ENCODE peak calls at places on chromosomes 6 and 20, in seven cellular contexts. One of them, this sample, is unnamed.

GRCh38 chr6:76940186-76940585 is 523.1 kb downstream of the HTR1B start:
- DNase-seq in amygdala: no peak
- DNase-seq in stimulated activated CD4-positive, alpha-beta T cell treated with anti-CD3 and anti-CD28 coated beads, Interleukin-1b, Interleukin-23, amount 100 ng/mL, for 48 hours: no peak
- DNase-seq in CD8-positive, alpha-beta memory T cell: no peak
- DNase-seq in OCI-LY7: no peak
- DNase-seq in cerebellum: no peak
- DNase-seq in activated T-cell treated with anti-CD3 and anti-CD28 coated beads, Interleukin-2, amount 50 U/mL, for 72 hours: no peak
- DNase-seq in this sample: no peak

GRCh38 chr20:5211803-5212714 is 85.3 kb downstream of the CDS2 start:
- DNase-seq in amygdala: no peak
- DNase-seq in stimulated activated CD4-positive, alpha-beta T cell treated with anti-CD3 and anti-CD28 coated beads, Interleukin-1b, Interleukin-23, amount 100 ng/mL, for 48 hours: no peak
- DNase-seq in CD8-positive, alpha-beta memory T cell: no peak
- DNase-seq in OCI-LY7: no peak
- DNase-seq in cerebellum: no peak
- DNase-seq in activated T-cell treated with anti-CD3 and anti-CD28 coated beads, Interleukin-2, amount 50 U/mL, for 72 hours: no peak
- DNase-seq in this sample: no peak

GRCh38 chr6:144334150-144334708 is 49.1 kb downstream of the UTRN start:
- DNase-seq in amygdala: no peak
- DNase-seq in stimulated activated CD4-positive, alpha-beta T cell treated with anti-CD3 and anti-CD28 coated beads, Interleukin-1b, Interleukin-23, amount 100 ng/mL, for 48 hours: peak; percentile 68
- DNase-seq in CD8-positive, alpha-beta memory T cell: peak; percentile 59
- DNase-seq in OCI-LY7: peak; percentile 68
- DNase-seq in cerebellum: no peak
- DNase-seq in activated T-cell treated with anti-CD3 and anti-CD28 coated beads, Interleukin-2, amount 50 U/mL, for 72 hours: peak; percentile 72
- DNase-seq in this sample: no peak

GRCh38 chr20:51712501-51713212 is 55.5 kb downstream of the ATP9A start:
- DNase-seq in amygdala: no peak
- DNase-seq in stimulated activated CD4-positive, alpha-beta T cell treated with anti-CD3 and anti-CD28 coated beads, Interleukin-1b, Interleukin-23, amount 100 ng/mL, for 48 hours: no peak
- DNase-seq in CD8-positive, alpha-beta memory T cell: no peak
- DNase-seq in OCI-LY7: no peak
- DNase-seq in cerebellum: peak; percentile 83
- DNase-seq in activated T-cell treated with anti-CD3 and anti-CD28 coated beads, Interleukin-2, amount 50 U/mL, for 72 hours: no peak
- DNase-seq in this sample: no peak

GRCh38 chr6:170139531-170139930 is 151.3 kb downstream of the DLL1 start:
- DNase-seq in amygdala: no peak
- DNase-seq in stimulated activated CD4-positive, alpha-beta T cell treated with anti-CD3 and anti-CD28 coated beads, Interleukin-1b, Interleukin-23, amount 100 ng/mL, for 48 hours: no peak
- DNase-seq in CD8-positive, alpha-beta memory T cell: no peak
- DNase-seq in OCI-LY7: no peak
- DNase-seq in cerebellum: no peak
- DNase-seq in activated T-cell treated with anti-CD3 and anti-CD28 coated beads, Interleukin-2, amount 50 U/mL, for 72 hours: no peak
- DNase-seq in this sample: peak; percentile 16

GRCh38 chr20:60057123-60057865 is 99.1 kb downstream of the CDH26 start:
- DNase-seq in amygdala: peak; percentile 62
- DNase-seq in stimulated activated CD4-positive, alpha-beta T cell treated with anti-CD3 and anti-CD28 coated beads, Interleukin-1b, Interleukin-23, amount 100 ng/mL, for 48 hours: peak; percentile 75
- DNase-seq in CD8-positive, alpha-beta memory T cell: peak; percentile 42
- DNase-seq in OCI-LY7: peak; percentile 66
- DNase-seq in cerebellum: peak; percentile 64
- DNase-seq in activated T-cell treated with anti-CD3 and anti-CD28 coated beads, Interleukin-2, amount 50 U/mL, for 72 hours: peak; percentile 72
- DNase-seq in this sample: peak; percentile 76

GRCh38 chr6:27177454-27178000 is 70.0 kb upstream of the PRSS16 start:
- DNase-seq in amygdala: peak; percentile 44
- DNase-seq in stimulated activated CD4-positive, alpha-beta T cell treated with anti-CD3 and anti-CD28 coated beads, Interleukin-1b, Interleukin-23, amount 100 ng/mL, for 48 hours: peak; percentile 82
- DNase-seq in CD8-positive, alpha-beta memory T cell: peak; percentile 56
- DNase-seq in OCI-LY7: peak; percentile 89
- DNase-seq in cerebellum: peak; percentile 73
- DNase-seq in activated T-cell treated with anti-CD3 and anti-CD28 coated beads, Interleukin-2, amount 50 U/mL, for 72 hours: peak; percentile 81
- DNase-seq in this sample: peak; percentile 92

GRCh38 chr6:155187994-155188706 is 75.7 kb upstream of the CLDN20 start:
- DNase-seq in amygdala: no peak
- DNase-seq in stimulated activated CD4-positive, alpha-beta T cell treated with anti-CD3 and anti-CD28 coated beads, Interleukin-1b, Interleukin-23, amount 100 ng/mL, for 48 hours: no peak
- DNase-seq in CD8-positive, alpha-beta memory T cell: no peak
- DNase-seq in OCI-LY7: no peak
- DNase-seq in cerebellum: no peak
- DNase-seq in activated T-cell treated with anti-CD3 and anti-CD28 coated beads, Interleukin-2, amount 50 U/mL, for 72 hours: no peak
- DNase-seq in this sample: no peak

GRCh38 chr6:66396549-66396948 is 689.5 kb upstream of the EYS start:
- DNase-seq in amygdala: no peak
- DNase-seq in stimulated activated CD4-positive, alpha-beta T cell treated with anti-CD3 and anti-CD28 coated beads, Interleukin-1b, Interleukin-23, amount 100 ng/mL, for 48 hours: no peak
- DNase-seq in CD8-positive, alpha-beta memory T cell: no peak
- DNase-seq in OCI-LY7: no peak
- DNase-seq in cerebellum: no peak
- DNase-seq in activated T-cell treated with anti-CD3 and anti-CD28 coated beads, Interleukin-2, amount 50 U/mL, for 72 hours: no peak
- DNase-seq in this sample: no peak

GRCh38 chr6:157479464-157480303 is 98.7 kb downstream of the ZDHHC14 start:
- DNase-seq in amygdala: no peak
- DNase-seq in stimulated activated CD4-positive, alpha-beta T cell treated with anti-CD3 and anti-CD28 coated beads, Interleukin-1b, Interleukin-23, amount 100 ng/mL, for 48 hours: no peak
- DNase-seq in CD8-positive, alpha-beta memory T cell: no peak
- DNase-seq in OCI-LY7: no peak
- DNase-seq in cerebellum: no peak
- DNase-seq in activated T-cell treated with anti-CD3 and anti-CD28 coated beads, Interleukin-2, amount 50 U/mL, for 72 hours: no peak
- DNase-seq in this sample: no peak

GRCh38 chr6:158817298-158818007 is 1.7 kb downstream of the EZR start:
- DNase-seq in amygdala: no peak
- DNase-seq in stimulated activated CD4-positive, alpha-beta T cell treated with anti-CD3 and anti-CD28 coated beads, Interleukin-1b, Interleukin-23, amount 100 ng/mL, for 48 hours: no peak
- DNase-seq in CD8-positive, alpha-beta memory T cell: no peak
- DNase-seq in OCI-LY7: peak; percentile 58
- DNase-seq in cerebellum: no peak
- DNase-seq in activated T-cell treated with anti-CD3 and anti-CD28 coated beads, Interleukin-2, amount 50 U/mL, for 72 hours: peak; percentile 30
- DNase-seq in this sample: no peak

GRCh38 chr6:15312500-15312899 is 66.6 kb downstream of the JARID2 start:
- DNase-seq in amygdala: no peak
- DNase-seq in stimulated activated CD4-positive, alpha-beta T cell treated with anti-CD3 and anti-CD28 coated beads, Interleukin-1b, Interleukin-23, amount 100 ng/mL, for 48 hours: no peak
- DNase-seq in CD8-positive, alpha-beta memory T cell: no peak
- DNase-seq in OCI-LY7: peak; percentile 46
- DNase-seq in cerebellum: no peak
- DNase-seq in activated T-cell treated with anti-CD3 and anti-CD28 coated beads, Interleukin-2, amount 50 U/mL, for 72 hours: no peak
- DNase-seq in this sample: no peak

This sample was measured in aorta.